ENCODE peak calls at places on chromosomes 6 and 20, in five cellular contexts. K, S, Y, U and V are unnamed samples.

GRCh38 chr6:155216312-155217028 is 47.3 kb upstream of the CLDN20 start:
- DNase-seq in Y (no peak), S (no peak), K (no peak), U (no peak), V (no peak)

GRCh38 chr6:150719861-150720260 is 120.2 kb downstream of the PLEKHG1 start:
- DNase-seq in K (no peak), U (no peak), S (no peak), Y (no peak), V (no peak)

GRCh38 chr6:81169166-81169565 is 583.3 kb downstream of the TENT5A start:
- DNase-seq in Y (no peak), K (no peak), U (no peak), S (no peak), V (peak)

GRCh38 chr6:16184129-16184528 is 54.3 kb upstream of the GMPR start:
- DNase-seq in S (peak), K (no peak), U (no peak), Y (no peak), V (peak)

GRCh38 chr6:148724428-148724827 is 22.4 kb upstream of the UST start:
- DNase-seq in Y (no peak), K (no peak), U (no peak), S (no peak), V (no peak)

GRCh38 chr6:97677626-97678025 is 394.6 kb upstream of the MMS22L start:
- DNase-seq in S (no peak), U (no peak), K (no peak), Y (no peak), V (no peak)

GRCh38 chr20:41213150-41213820 is 75.9 kb downstream of the PLCG1 start:
- DNase-seq in S (no peak), K (peak), Y (no peak), U (no peak), V (peak)

GRCh38 chr20:44268802-44269201 is 21.7 kb downstream of the GDAP1L1 start:
- DNase-seq in K (no peak), Y (no peak), U (no peak), S (no peak), V (no peak)

GRCh38 chr6:143607168-143607567 is 70.6 kb upstream of the PHACTR2 start:
- DNase-seq in S (no peak), U (no peak), Y (no peak), K (no peak), V (no peak)

GRCh38 chr6:14310955-14311354 is 193.4 kb downstream of the CD83 start:
- DNase-seq in U (no peak), K (no peak), S (no peak), Y (no peak), V (no peak)

GRCh38 chr6:158654498-158654897 is 4.6 kb downstream of the SYTL3 start:
- DNase-seq in Y (no peak), K (peak), S (no peak), U (no peak), V (peak)

GRCh38 chr20:43658068-43658722 is 8.7 kb upstream of the MYBL2 start:
- DNase-seq in K (no peak), S (no peak), U (no peak), Y (peak), V (peak)

GRCh38 chr6:14713008-14713452 is 532.8 kb upstream of the JARID2 start:
- DNase-seq in K (peak), S (no peak), U (peak), Y (no peak), V (peak)

GRCh38 chr6:97401533-97401932 is 118.5 kb upstream of the MMS22L start:
- DNase-seq in S (no peak), U (no peak), K (no peak), Y (no peak), V (peak)

GRCh38 chr6:55713411-55713810 is 134.4 kb upstream of the HMGCLL1 start:
- DNase-seq in U (no peak), K (no peak), Y (no peak), S (no peak), V (peak)

GRCh38 chr20:61443541-61444126 is 191.6 kb downstream of the CDH4 start:
- DNase-seq in K (no peak), Y (no peak), S (no peak), U (no peak), V (peak)

GRCh38 chr6:14266266-14266665 is 148.7 kb downstream of the CD83 start:
- DNase-seq in U (no peak), K (no peak), Y (no peak), S (no peak), V (no peak)

GRCh38 chr20:58078741-58079522 is 149.5 kb downstream of the ANKRD60 start:
- DNase-seq in U (no peak), Y (peak), K (peak), S (no peak), V (peak)

GRCh38 chr20:40323411-40323810 is 365.6 kb downstream of the MAFB start:
- DNase-seq in Y (no peak), U (no peak), S (no peak), K (no peak), V (no peak)

GRCh38 chr6:14747881-14748520 is 497.9 kb upstream of the JARID2 start:
- DNase-seq in Y (no peak), S (no peak), K (no peak), U (no peak), V (peak)

GRCh38 chr20:2386516-2387179 is 5.9 kb downstream of the TGM6 start:
- DNase-seq in K (no peak), S (no peak), Y (no peak), U (peak), V (peak)

GRCh38 chr6:28996844-28997502 is 8.1 kb downstream of the ZNF311 start:
- DNase-seq in Y (no peak), S (no peak), U (no peak), K (no peak), V (peak)

GRCh38 chr6:110552901-110553641 is 76.7 kb upstream of the SLC22A16 start:
- DNase-seq in K (no peak), Y (no peak), S (no peak), U (no peak), V (no peak)

GRCh38 chr20:56345911-56346310 is 12.9 kb upstream of the FAM210B start:
- DNase-seq in S (no peak), K (no peak), U (no peak), Y (no peak), V (no peak)

GRCh38 chr20:32509639-32510066 is 75.5 kb downstream of the NOL4L start:
- DNase-seq in K (no peak), S (peak), Y (no peak), U (no peak), V (peak)

GRCh38 chr6:119445666-119446622 is 96.4 kb upstream of the MAN1A1 start:
- DNase-seq in Y (no peak), K (no peak), U (no peak), S (no peak), V (peak)

GRCh38 chr6:121590438-121590837 is 155.0 kb downstream of the GJA1 start:
- DNase-seq in S (no peak), Y (no peak), K (no peak), U (no peak), V (peak)

GRCh38 chr6:134517145-134517658 is 199.3 kb upstream of the SGK1 start:
- DNase-seq in Y (no peak), K (peak), U (no peak), S (no peak), V (peak)

GRCh38 chr6:14673201-14673600 is 555.6 kb downstream of the CD83 start:
- DNase-seq in K (no peak), U (no peak), Y (no peak), S (no peak), V (peak)

GRCh38 chr6:39792501-39793450 is 600 bp downstream of the DAAM2 start:
- DNase-seq in Y (no peak), S (no peak), U (no peak), K (no peak), V (no peak)

GRCh38 chr6:161410076-161410475 is 136.2 kb upstream of the AGPAT4 start:
- DNase-seq in S (no peak), U (no peak), Y (no peak), K (no peak), V (no peak)

GRCh38 chr20:1707588-1708449 is 50.2 kb upstream of the SIRPG start:
- DNase-seq in K (no peak), Y (no peak), U (no peak), S (no peak), V (no peak)

GRCh38 chr6:3205913-3206312 is 21.5 kb downstream of the TUBB2B start:
- DNase-seq in S (no peak), U (no peak), Y (no peak), K (no peak), V (peak)

GRCh38 chr20:49287555-49288249 is 9.8 kb upstream of the ZNFX1 start:
- DNase-seq in K (no peak), U (peak), S (no peak), Y (no peak), V (peak)

GRCh38 chr6:72950114-72950860 is 275.0 kb downstream of the KHDC1L start:
- DNase-seq in K (no peak), U (peak), Y (no peak), S (no peak), V (peak)

GRCh38 chr6:31664790-31665500 is at the start of gene GPANK1:
- DNase-seq in S (peak), K (peak), U (peak), Y (peak), V (peak)
- TF ChIP-seq CTCF in S (no peak), K (no peak), U (no peak), Y (no peak), V (no peak)

DNA sequence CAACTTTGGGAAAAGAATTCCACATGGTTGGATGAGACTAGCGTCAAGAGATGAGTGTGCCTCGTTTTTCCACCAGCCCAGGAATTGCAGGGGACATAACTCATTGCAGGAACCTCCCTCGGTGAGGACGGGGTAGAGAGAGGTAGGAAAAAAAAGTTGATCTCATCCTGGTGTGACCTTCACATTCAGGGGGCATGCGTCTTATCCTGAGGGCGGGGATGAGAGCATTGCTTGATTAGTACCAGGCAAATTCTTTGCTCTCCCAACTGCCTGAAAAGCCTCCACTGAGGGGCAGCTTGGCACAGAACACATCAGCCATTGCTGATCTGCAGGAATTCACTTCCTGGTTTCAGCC is 11.8 kb downstream of the TLDC2 start:
- DNase-seq in Y (peak), S (no peak), U (no peak), K (no peak), V (peak)
- H3K4me3 ChIP-seq in Y (no peak), S (no peak), U (no peak), K (no peak), V (no peak)

DNA sequence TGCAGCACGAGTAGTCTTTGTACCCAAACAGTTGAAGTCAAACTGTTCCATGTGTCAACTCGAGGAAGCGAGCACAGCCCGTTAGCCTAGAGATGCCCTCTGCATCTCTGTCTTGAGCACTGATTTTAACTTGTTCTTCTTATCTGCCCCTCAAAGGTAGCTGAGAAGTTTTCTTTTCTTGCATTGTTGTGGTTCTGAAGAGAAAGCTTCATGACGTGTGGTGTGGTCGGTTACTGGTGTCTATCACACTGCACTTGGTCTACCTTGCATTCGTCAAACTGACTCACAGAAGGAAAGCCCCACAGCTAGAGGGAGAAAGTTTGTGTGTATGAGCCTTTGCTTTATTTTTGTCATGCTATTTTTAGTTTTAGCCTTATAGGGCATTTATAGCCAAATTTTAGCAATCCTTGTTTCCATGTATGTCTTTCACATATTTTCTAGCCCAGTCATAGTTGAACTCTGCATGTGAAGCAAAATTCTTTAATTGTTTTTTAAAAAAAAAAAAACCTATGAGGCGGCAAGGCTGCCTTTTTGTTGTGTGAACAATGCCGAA is 115.1 kb downstream of the JAG1 start:
- DNase-seq in S (peak), Y (no peak), K (no peak), U (peak), V (peak)
- TF ChIP-seq CTCF in S (no peak), Y (no peak), K (peak), U (no peak), V (peak)

GRCh38 chr6:147207851-147208754 is 3.9 kb downstream of the STXBP5 start:
- DNase-seq in K (no peak), Y (no peak), S (no peak), U (no peak), V (no peak)
- H3K4me3 ChIP-seq in K (peak), Y (no peak), S (no peak), U (peak), V (no peak)

GRCh38 chr6:90217621-90218496 is 78.8 kb downstream of the BACH2 start:
- DNase-seq in S (peak), Y (no peak), K (no peak), U (no peak), V (peak)

GRCh38 chr6:90214966-90215365 is 81.7 kb downstream of the BACH2 start:
- DNase-seq in U (no peak), Y (no peak), K (no peak), S (no peak), V (no peak)

GRCh38 chr6:90219168-90219985 is 77.3 kb downstream of the BACH2 start:
- DNase-seq in S (no peak), Y (no peak), K (peak), U (no peak), V (peak)

GRCh38 chr6:90214461-90214860 is 82.2 kb downstream of the BACH2 start:
- DNase-seq in S (no peak), K (no peak), U (no peak), Y (no peak), V (no peak)

GRCh38 chr6:90216081-90216977 is 80.3 kb downstream of the BACH2 start:
- DNase-seq in K (no peak), U (no peak), S (peak), Y (no peak), V (peak)
- TF ChIP-seq CTCF in K (no peak), U (no peak), S (no peak), Y (no peak), V (no peak)

DNA sequence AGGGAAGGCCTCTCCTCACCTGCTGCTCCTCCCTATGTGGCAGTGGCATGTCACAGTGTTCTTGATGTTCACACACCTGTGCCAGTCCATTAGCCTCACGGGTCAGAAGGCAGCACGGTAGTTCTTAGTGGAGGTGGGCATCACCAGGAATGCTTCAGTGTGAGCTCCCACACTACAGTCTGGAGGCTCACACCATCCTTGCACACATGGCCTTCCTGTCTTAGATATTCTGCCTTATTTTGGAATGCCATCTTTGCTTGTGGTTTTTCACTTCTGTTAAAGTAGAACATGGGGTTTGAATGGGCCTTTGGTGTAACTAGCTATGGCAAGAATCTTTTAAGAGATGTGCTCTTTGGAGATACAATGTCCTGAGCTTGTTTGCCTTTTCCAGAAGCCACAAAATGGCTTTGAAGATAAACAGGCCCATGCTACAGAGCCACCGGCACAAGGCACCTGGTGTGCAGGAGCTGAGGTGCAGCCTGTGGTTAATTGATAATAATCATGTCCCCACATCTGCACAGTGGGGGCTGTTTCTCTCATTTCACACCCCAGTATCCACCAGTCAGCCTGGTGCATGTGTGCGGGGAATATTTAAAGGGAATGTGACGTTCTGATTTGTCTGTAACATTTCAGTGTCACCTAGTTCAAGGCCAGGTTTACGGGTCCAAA is 3.2 kb upstream of the SLC17A9 start:
- DNase-seq in U (no peak), Y (no peak), S (no peak), K (no peak), V (no peak)
- H3K4me3 ChIP-seq in U (no peak), Y (no peak), S (no peak), K (no peak), V (no peak)

GRCh38 chr6:99393366-99393697 is 663 bp downstream of the COQ3 start:
- DNase-seq in U (no peak), S (no peak), K (no peak), Y (no peak), V (no peak)
- TF ChIP-seq CTCF in U (no peak), S (no peak), K (no peak), Y (no peak), V (no peak)